ENCODE peak calls at places on chromosomes 4 and X, in ten cellular contexts. O, Z, C, Q, G, D, T, W, V and A are unnamed samples.
A peak's percentile ranks its signal among the peaks of the same experiment; 100 is the strongest.

GRCh38 chrX:1450381-1451161 is 2.1 kb downstream of the ASMTL start:
- DNase-seq in O (no peak), Z (no peak), C (no peak), Q (no peak), G (no peak), D (no peak), T (peak; percentile 52), W (no peak), V (peak; percentile 38), A (no peak)

GRCh38 chrX:103794117-103794516 is 17.5 kb downstream of the PLP1 start:
- DNase-seq in O (no peak), Z (peak; percentile 22), C (no peak), Q (no peak), G (no peak), D (no peak), T (no peak), W (no peak), V (no peak), A (no peak)

GRCh38 chr4:40507977-40508376 is 121.7 kb downstream of the RBM47 start:
- DNase-seq in O (peak; percentile 60), Z (no peak), C (no peak), Q (no peak), G (no peak), D (no peak), T (no peak), W (no peak), V (no peak), A (no peak)

GRCh38 chr4:77819836-77820679 is 890 bp upstream of the CNOT6L start:
- DNase-seq in O (peak; percentile 97), Z (peak; percentile 77), C (peak; percentile 59), Q (peak; percentile 74), G (peak; percentile 93), D (peak; percentile 91), T (no peak), W (peak; percentile 82), V (peak; percentile 96), A (no peak)

GRCh38 chr4:113686950-113687718 is 74.4 kb downstream of the CAMK2D start:
- DNase-seq in O (no peak), Z (peak; percentile 88), C (no peak), Q (peak; percentile 59), G (no peak), D (no peak), T (no peak), W (no peak), V (no peak), A (no peak)

GRCh38 chrX:9992061-9992460 is 24.9 kb downstream of the CLDN34 start:
- DNase-seq in O (no peak), Z (no peak), C (no peak), Q (no peak), G (no peak), D (no peak), T (no peak), W (no peak), V (no peak), A (no peak)

GRCh38 chr4:74544655-74545361 is 99.9 kb downstream of the AREG start:
- DNase-seq in O (peak; percentile 40), Z (peak; percentile 32), C (no peak), Q (no peak), G (no peak), D (no peak), T (no peak), W (peak; percentile 22), V (no peak), A (no peak)

GRCh38 chr4:161320377-161320776 is 843.4 kb downstream of the FSTL5 start:
- DNase-seq in O (peak; percentile 43), Z (peak; percentile 20), C (peak; percentile 2), Q (peak; percentile 6), G (peak; percentile 57), D (no peak), T (no peak), W (peak; percentile 0), V (no peak), A (no peak)

GRCh38 chr4:129453524-129453923 is 357.6 kb downstream of the C4orf33 start:
- DNase-seq in O (no peak), Z (no peak), C (no peak), Q (no peak), G (no peak), D (no peak), T (no peak), W (no peak), V (no peak), A (no peak)

GRCh38 chr4:150115851-150116250 is 37.6 kb downstream of the DCLK2 start:
- DNase-seq in O (no peak), Z (no peak), C (no peak), Q (no peak), G (no peak), D (no peak), T (no peak), W (no peak), V (no peak), A (no peak)

GRCh38 chrX:133685806-133686205 is 270.5 kb upstream of the GPC4 start:
- DNase-seq in O (no peak), Z (no peak), C (no peak), Q (no peak), G (no peak), D (no peak), T (no peak), W (no peak), V (no peak), A (no peak)

GRCh38 chr4:138013625-138014024 is 228.5 kb downstream of the SLC7A11 start:
- DNase-seq in O (no peak), Z (no peak), C (no peak), Q (no peak), G (no peak), D (no peak), T (no peak), W (no peak), V (no peak), A (no peak)

GRCh38 chr4:146179784-146180405 is 4.4 kb downstream of the LSM6 start:
- DNase-seq in O (no peak), Z (no peak), C (no peak), Q (no peak), G (peak; percentile 24), D (no peak), T (no peak), W (no peak), V (no peak), A (no peak)

GRCh38 chr4:146175541-146176453 is at the start of gene LSM6:
- DNase-seq in O (peak; percentile 90), Z (peak; percentile 87), C (peak; percentile 58), Q (peak; percentile 83), G (peak; percentile 79), D (peak; percentile 82), T (no peak), W (peak; percentile 90), V (peak; percentile 93), A (peak; percentile 53)
- TF ChIP-seq CTCF in O (no peak), Z (no peak), C (no peak), Q (no peak), G (peak; percentile 2), D (no peak), T (no peak), W (no peak), V (no peak), A (peak; percentile 1)

DNA sequence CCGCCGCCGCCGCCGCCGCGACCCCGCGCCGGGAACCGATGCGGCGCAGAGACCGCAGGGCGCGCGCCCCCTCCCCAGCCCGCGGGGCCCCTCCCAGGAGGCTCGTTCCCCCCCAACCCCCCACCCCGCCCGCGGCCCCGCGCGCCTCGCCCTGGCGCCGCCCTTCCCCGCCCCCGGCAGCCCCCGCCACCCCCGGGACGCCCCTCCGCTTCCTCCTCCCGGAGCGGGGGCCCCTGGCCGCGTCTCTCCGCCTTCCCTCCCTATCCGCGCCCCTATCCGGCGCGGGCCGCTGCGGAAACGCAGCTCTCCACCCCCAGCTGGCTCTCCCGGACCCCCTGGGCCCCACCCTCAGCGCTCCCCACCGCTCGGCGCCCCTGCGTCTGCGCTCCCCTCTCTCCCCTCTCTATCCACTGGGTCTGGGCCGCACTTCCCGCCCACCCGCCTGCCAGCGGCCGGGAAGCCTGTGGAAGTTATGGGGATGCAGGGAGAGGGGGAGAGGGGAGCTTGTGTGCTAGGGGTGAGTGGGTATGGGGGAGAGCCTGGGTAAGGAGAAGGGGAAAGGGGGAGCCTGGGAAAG is at the start of gene TMEM271:
- DNase-seq in O (no peak), Z (no peak), C (no peak), Q (no peak), G (no peak), D (no peak), T (no peak), W (no peak), V (no peak), A (no peak)
- H3K4me3 ChIP-seq in O (no peak within 1 kb of the TSS), Z (no peak within 1 kb of the TSS), C (no peak within 1 kb of the TSS), Q (no peak within 1 kb of the TSS), G (peak within 1 kb of the TSS; percentile 12), D (peak within 1 kb of the TSS; percentile 23), T (no peak within 1 kb of the TSS), W (no peak within 1 kb of the TSS), V (no peak within 1 kb of the TSS), A (no peak within 1 kb of the TSS)

GRCh38 chr4:4918067-4918466 is 58.6 kb downstream of the MSX1 start:
- DNase-seq in O (no peak), Z (no peak), C (no peak), Q (no peak), G (no peak), D (no peak), T (peak; percentile 52), W (no peak), V (no peak), A (no peak)

GRCh38 chr4:4922441-4922840 is 63.0 kb downstream of the MSX1 start:
- DNase-seq in O (no peak), Z (no peak), C (no peak), Q (no peak), G (no peak), D (no peak), T (peak; percentile 40), W (no peak), V (no peak), A (no peak)

GRCh38 chr4:4923208-4923607 is 63.7 kb downstream of the MSX1 start:
- DNase-seq in O (no peak), Z (no peak), C (no peak), Q (no peak), G (no peak), D (no peak), T (peak; percentile 64), W (no peak), V (no peak), A (no peak)

GRCh38 chr4:4919926-4920325 is 60.5 kb downstream of the MSX1 start:
- DNase-seq in O (no peak), Z (no peak), C (no peak), Q (peak; percentile 81), G (no peak), D (peak; percentile 21), T (peak; percentile 85), W (no peak), V (no peak), A (no peak)

GRCh38 chr4:4921077-4921476 is 61.6 kb downstream of the MSX1 start:
- DNase-seq in O (no peak), Z (no peak), C (no peak), Q (no peak), G (no peak), D (no peak), T (peak; percentile 84), W (no peak), V (no peak), A (no peak)
- TF ChIP-seq CTCF in O (no peak), Z (no peak), C (no peak), Q (no peak), G (no peak), D (no peak), T (no peak), W (no peak), V (no peak), A (no peak)

DNA sequence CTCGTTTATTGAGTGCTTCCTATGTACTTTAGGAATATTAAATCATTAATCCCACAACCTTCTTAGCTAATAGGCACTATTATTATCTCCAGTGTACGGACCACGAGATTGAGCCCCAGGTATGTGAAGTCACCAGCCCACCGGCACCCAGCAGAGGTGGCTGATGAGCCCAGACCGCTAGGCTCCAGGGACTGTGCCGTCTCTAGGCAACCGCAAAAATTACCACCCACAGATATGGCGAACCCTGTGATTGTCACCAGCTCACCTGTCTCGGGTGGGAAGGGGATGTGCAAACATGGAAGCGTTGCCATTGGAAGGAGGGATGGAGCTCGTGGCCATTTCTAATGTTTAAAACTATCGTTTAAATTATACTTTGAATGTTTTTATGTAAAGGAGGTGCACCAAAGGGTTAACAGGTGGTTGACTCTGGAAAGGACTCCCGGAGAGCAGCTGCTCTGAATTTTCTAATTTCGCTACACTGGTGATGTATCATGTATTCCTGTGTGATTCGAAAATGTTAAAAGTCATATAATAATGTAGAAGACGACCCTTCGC is 21.0 kb upstream of the JAKMIP1 start:
- DNase-seq in O (no peak), Z (no peak), C (no peak), Q (no peak), G (no peak), D (no peak), T (no peak), W (no peak), V (no peak), A (no peak)
- H3K4me3 ChIP-seq in O (peak overlapping the region; percentile 27), Z (no peak overlapping the region), C (no peak overlapping the region), Q (no peak overlapping the region), G (peak overlapping the region; percentile 52), D (peak overlapping the region; percentile 32), T (no peak overlapping the region), W (no peak overlapping the region), V (no peak overlapping the region), A (no peak overlapping the region)